ENCODE peak calls at places on chromosomes 1 and 21, in nine cellular contexts. One of them, this sample, is unnamed.

GRCh38 chr1:218350909-218351616 is 5.9 kb downstream of the TGFB2 start:
- DNase-seq in fibroblast of mammary gland: no peak
- DNase-seq in D341Med: no peak
- DNase-seq in SIG-M5: no peak
- DNase-seq in progenitor cell of endocrine pancreas: no peak
- DNase-seq in DMS153: no peak
- DNase-seq in AG09309: no peak
- DNase-seq in memory B cell: no peak
- DNase-seq in cardiac muscle cell: peak; percentile 86
- DNase-seq in this sample: no peak

GRCh38 chr1:21552715-21553114 is 43.5 kb downstream of the ALPL start:
- DNase-seq in cardiac muscle cell: peak; percentile 97
- DNase-seq in D341Med: no peak
- DNase-seq in DMS153: no peak
- DNase-seq in fibroblast of mammary gland: peak; percentile 92
- DNase-seq in progenitor cell of endocrine pancreas: no peak
- DNase-seq in AG09309: peak; percentile 92
- DNase-seq in SIG-M5: no peak
- DNase-seq in memory B cell: no peak
- DNase-seq in this sample: no peak

GRCh38 chr1:29122662-29122986 is 1.1 kb downstream of the TMEM200B start:
- DNase-seq in progenitor cell of endocrine pancreas: peak; percentile 26
- DNase-seq in DMS153: no peak
- DNase-seq in cardiac muscle cell: peak; percentile 89
- DNase-seq in D341Med: peak; percentile 41
- DNase-seq in SIG-M5: no peak
- DNase-seq in fibroblast of mammary gland: peak; percentile 87
- DNase-seq in memory B cell: peak; percentile 18
- DNase-seq in AG09309: peak; percentile 57
- DNase-seq in this sample: no peak

GRCh38 chr1:13730751-13731482 is 30.9 kb downstream of the PRDM2 start:
- DNase-seq in fibroblast of mammary gland: no peak
- DNase-seq in cardiac muscle cell: no peak
- DNase-seq in SIG-M5: no peak
- DNase-seq in progenitor cell of endocrine pancreas: no peak
- DNase-seq in D341Med: no peak
- DNase-seq in memory B cell: peak; percentile 89
- DNase-seq in AG09309: no peak
- DNase-seq in DMS153: peak; percentile 32
- DNase-seq in this sample: peak; percentile 82

GRCh38 chr1:54952950-54953718 is 27.3 kb upstream of the TMEM61 start:
- DNase-seq in fibroblast of mammary gland: peak; percentile 52
- DNase-seq in memory B cell: no peak
- DNase-seq in SIG-M5: no peak
- DNase-seq in progenitor cell of endocrine pancreas: no peak
- DNase-seq in DMS153: no peak
- DNase-seq in D341Med: no peak
- DNase-seq in cardiac muscle cell: peak; percentile 22
- DNase-seq in AG09309: no peak
- DNase-seq in this sample: no peak

GRCh38 chr1:22323846-22324504 is 127.7 kb upstream of the ZBTB40 start:
- DNase-seq in fibroblast of mammary gland: no peak
- DNase-seq in D341Med: no peak
- DNase-seq in memory B cell: no peak
- DNase-seq in AG09309: no peak
- DNase-seq in DMS153: no peak
- DNase-seq in SIG-M5: no peak
- DNase-seq in progenitor cell of endocrine pancreas: no peak
- DNase-seq in cardiac muscle cell: no peak
- DNase-seq in this sample: no peak

GRCh38 chr21:42037943-42038342 is 27.8 kb upstream of the ZBTB21 start:
- DNase-seq in AG09309: no peak
- DNase-seq in cardiac muscle cell: no peak
- DNase-seq in DMS153: no peak
- DNase-seq in progenitor cell of endocrine pancreas: no peak
- DNase-seq in SIG-M5: no peak
- DNase-seq in D341Med: no peak
- DNase-seq in fibroblast of mammary gland: no peak
- DNase-seq in memory B cell: no peak
- DNase-seq in this sample: no peak

GRCh38 chr21:15000076-15000475 is 64.7 kb downstream of the NRIP1 start:
- DNase-seq in cardiac muscle cell: peak; percentile 60
- DNase-seq in memory B cell: no peak
- DNase-seq in D341Med: no peak
- DNase-seq in progenitor cell of endocrine pancreas: no peak
- DNase-seq in DMS153: no peak
- DNase-seq in fibroblast of mammary gland: peak; percentile 52
- DNase-seq in AG09309: no peak
- DNase-seq in SIG-M5: no peak
- DNase-seq in this sample: no peak

GRCh38 chr1:185546029-185546428 is 188.2 kb upstream of the HMCN1 start:
- DNase-seq in D341Med: no peak
- DNase-seq in cardiac muscle cell: no peak
- DNase-seq in SIG-M5: no peak
- DNase-seq in fibroblast of mammary gland: no peak
- DNase-seq in progenitor cell of endocrine pancreas: no peak
- DNase-seq in AG09309: no peak
- DNase-seq in memory B cell: no peak
- DNase-seq in DMS153: no peak
- DNase-seq in this sample: no peak

GRCh38 chr1:22332795-22333499 is 118.7 kb upstream of the ZBTB40 start:
- DNase-seq in SIG-M5: no peak
- DNase-seq in memory B cell: no peak
- DNase-seq in fibroblast of mammary gland: no peak
- DNase-seq in cardiac muscle cell: no peak
- DNase-seq in progenitor cell of endocrine pancreas: no peak
- DNase-seq in AG09309: no peak
- DNase-seq in DMS153: no peak
- DNase-seq in D341Med: no peak
- DNase-seq in this sample: no peak

GRCh38 chr1:56898005-56898373 is 43.4 kb downstream of the C8A start:
- DNase-seq in DMS153: no peak
- DNase-seq in fibroblast of mammary gland: no peak
- DNase-seq in SIG-M5: no peak
- DNase-seq in D341Med: no peak
- DNase-seq in AG09309: no peak
- DNase-seq in memory B cell: no peak
- DNase-seq in progenitor cell of endocrine pancreas: no peak
- DNase-seq in cardiac muscle cell: peak; percentile 10
- DNase-seq in this sample: no peak

GRCh38 chr1:10733967-10734366 is 62.5 kb downstream of the CASZ1 start:
- DNase-seq in cardiac muscle cell: no peak
- DNase-seq in SIG-M5: no peak
- DNase-seq in progenitor cell of endocrine pancreas: no peak
- DNase-seq in AG09309: no peak
- DNase-seq in memory B cell: no peak
- DNase-seq in D341Med: peak; percentile 87
- DNase-seq in fibroblast of mammary gland: no peak
- DNase-seq in DMS153: no peak
- DNase-seq in this sample: no peak

GRCh38 chr1:27099904-27100796 is 54.8 kb downstream of the SLC9A1 start:
- DNase-seq in progenitor cell of endocrine pancreas: no peak
- DNase-seq in DMS153: no peak
- DNase-seq in D341Med: no peak
- DNase-seq in AG09309: no peak
- DNase-seq in memory B cell: no peak
- DNase-seq in fibroblast of mammary gland: peak; percentile 78
- DNase-seq in SIG-M5: no peak
- DNase-seq in cardiac muscle cell: peak; percentile 85
- DNase-seq in this sample: no peak

GRCh38 chr21:35020902-35021301 is 28.2 kb downstream of the RUNX1 start:
- DNase-seq in fibroblast of mammary gland: peak; percentile 71
- DNase-seq in D341Med: no peak
- DNase-seq in AG09309: no peak
- DNase-seq in SIG-M5: no peak
- DNase-seq in progenitor cell of endocrine pancreas: no peak
- DNase-seq in DMS153: no peak
- DNase-seq in memory B cell: no peak
- DNase-seq in cardiac muscle cell: no peak
- DNase-seq in this sample: no peak

GRCh38 chr1:8239039-8239305 is 78.9 kb upstream of the SLC45A1 start:
- DNase-seq in SIG-M5: no peak
- DNase-seq in cardiac muscle cell: peak; percentile 77
- DNase-seq in D341Med: no peak
- DNase-seq in DMS153: peak; percentile 49
- DNase-seq in AG09309: no peak
- DNase-seq in memory B cell: no peak
- DNase-seq in fibroblast of mammary gland: peak; percentile 75
- DNase-seq in progenitor cell of endocrine pancreas: no peak
- DNase-seq in this sample: no peak

GRCh38 chr1:113541108-113541507 is 150.8 kb downstream of the MAGI3 start:
- DNase-seq in fibroblast of mammary gland: no peak
- DNase-seq in D341Med: no peak
- DNase-seq in memory B cell: no peak
- DNase-seq in progenitor cell of endocrine pancreas: no peak
- DNase-seq in AG09309: no peak
- DNase-seq in cardiac muscle cell: no peak
- DNase-seq in DMS153: no peak
- DNase-seq in SIG-M5: no peak
- DNase-seq in this sample: no peak